ENCODE peak calls at places on chromosomes 13 and 19, in seven cellular contexts. G is neural crest cell; M is NCI-H2029; L is tibial nerve; T is left ventricle myocardium inferior; H is CD4-positive, CD25-positive, alpha-beta regulatory T cell; R is activated naive CD8-positive, alpha-beta T cell treated with anti-CD3 and anti-CD28 coated beads, Interleukin-2, amount 50 U/mL, for 24 hours. X is an unnamed sample.

GRCh38 chr13:40336228-40337221 is 329.9 kb downstream of the FOXO1 start:
- DNase-seq in H (no peak), R (no peak), T (no peak), M (peak), L (no peak), G (no peak), X (no peak)

GRCh38 chr13:100513987-100514670 is 74.5 kb downstream of the GGACT start:
- DNase-seq in R (no peak), H (no peak), T (no peak), G (no peak), L (no peak), M (peak), X (no peak)

GRCh38 chr13:113064534-113065405 is 40.8 kb upstream of the F7 start:
- DNase-seq in T (no peak), R (no peak), H (no peak), M (no peak), L (no peak), G (no peak), X (no peak)

GRCh38 chr13:27573265-27573664 is 47.1 kb downstream of the LNX2 start:
- DNase-seq in H (no peak), T (no peak), R (no peak), M (no peak), G (no peak), L (no peak), X (no peak)

GRCh38 chr13:25632166-25632888 is 260.6 kb downstream of the ATP8A2 start:
- DNase-seq in R (no peak), T (no peak), M (no peak), H (no peak), L (no peak), G (no peak), X (peak)

GRCh38 chr19:54478677-54479266 is 5.7 kb upstream of the CDC42EP5 start:
- DNase-seq in R (no peak), L (no peak), M (peak), G (peak), H (no peak), T (no peak), X (peak)

GRCh38 chr13:109654341-109655205 is 131.8 kb downstream of the IRS2 start:
- DNase-seq in G (no peak), T (no peak), R (no peak), M (no peak), H (no peak), L (peak), X (no peak)

GRCh38 chr19:6678690-6679109 is 8.7 kb upstream of the TNFSF14 start:
- DNase-seq in L (no peak), M (no peak), H (no peak), T (no peak), G (no peak), R (peak), X (no peak)

GRCh38 chr13:76887070-76887563 is 912 bp upstream of the KCTD12 start:
- DNase-seq in L (no peak), H (no peak), T (peak), R (no peak), M (no peak), G (peak), X (no peak)

GRCh38 chr19:49056101-49056901 is 1.2 kb downstream of the CGB7 start:
- DNase-seq in H (peak), R (peak), L (peak), T (peak), M (no peak), G (peak), X (no peak)

GRCh38 chr19:35365303-35365702 is 5.6 kb upstream of the GPR42 start:
- DNase-seq in M (no peak), R (no peak), G (no peak), H (no peak), L (no peak), T (no peak), X (no peak)

GRCh38 chr19:590396-590745 is 690 bp downstream of the HCN2 start:
- DNase-seq in G (no peak), H (no peak), M (no peak), T (no peak), R (no peak), L (no peak), X (no peak)

GRCh38 chr19:3061214-3062161 is 807 bp downstream of the TLE5 start:
- DNase-seq in R (peak), T (peak), H (peak), L (no peak), M (no peak), G (no peak), X (no peak)

GRCh38 chr19:621819-622218 is 11.5 kb downstream of the POLRMT start:
- DNase-seq in H (no peak), T (no peak), L (no peak), R (no peak), G (no peak), M (no peak), X (no peak)

GRCh38 chr13:71860547-71861131 is 6.4 kb downstream of the DACH1 start:
- DNase-seq in G (no peak), R (no peak), M (no peak), T (no peak), H (no peak), L (no peak), X (no peak)

GRCh38 chr19:14433454-14434156 is 499 bp downstream of the PKN1 start:
- DNase-seq in T (no peak), G (no peak), L (no peak), H (peak), M (peak), R (peak), X (no peak)

GRCh38 chr19:52690395-52691214 is 44.2 kb downstream of the ZNF611 start:
- DNase-seq in G (peak), M (peak), H (peak), L (peak), R (peak), T (peak), X (peak)

GRCh38 chr13:39037410-39037879 is 444 bp downstream of the PROSER1 start:
- DNase-seq in G (no peak), T (no peak), R (no peak), L (no peak), M (peak), H (no peak), X (no peak)

GRCh38 chr19:49533551-49534488 is 6.0 kb downstream of the RCN3 start:
- DNase-seq in L (peak), M (peak), R (peak), G (peak), T (peak), H (peak), X (no peak)

GRCh38 chr13:23608704-23609413 is 38.6 kb downstream of the TNFRSF19 start:
- DNase-seq in G (no peak), R (no peak), L (peak), H (no peak), M (no peak), T (peak), X (no peak)

GRCh38 chr13:88937381-88937780 is 1266.2 kb downstream of the SLITRK5 start:
- DNase-seq in G (no peak), L (no peak), T (no peak), R (no peak), M (no peak), H (no peak), X (no peak)

GRCh38 chr19:11414544-11414943 is 4.6 kb downstream of the RGL3 start:
- DNase-seq in G (no peak), M (no peak), T (no peak), L (no peak), H (no peak), R (no peak), X (no peak)

GRCh38 chr13:21164631-21165030 is 11.7 kb downstream of the SKA3 start:
- DNase-seq in H (no peak), T (no peak), G (no peak), M (no peak), R (no peak), L (no peak), X (no peak)

GRCh38 chr19:46620267-46620666 is 4.6 kb downstream of the PTGIR start:
- DNase-seq in G (no peak), R (no peak), L (no peak), M (no peak), H (no peak), T (no peak), X (no peak)

GRCh38 chr13:112159575-112160547 is 92.9 kb downstream of the SOX1 start:
- DNase-seq in H (no peak), T (no peak), M (no peak), L (no peak), G (peak), R (no peak), X (peak)

GRCh38 chr13:76884571-76885202 is 1.5 kb downstream of the KCTD12 start:
- DNase-seq in M (no peak), T (no peak), R (no peak), L (peak), H (no peak), G (no peak), X (no peak)

GRCh38 chr13:73803997-73804396 is 330.2 kb downstream of the KLF12 start:
- DNase-seq in G (no peak), L (no peak), T (no peak), R (no peak), H (no peak), M (no peak), X (no peak)

GRCh38 chr19:8306235-8307054 is 1.7 kb downstream of the CD320 start:
- DNase-seq in M (no peak), T (no peak), L (peak), R (peak), G (peak), H (peak), X (no peak)

GRCh38 chr13:48818495-48818961 is 157.2 kb upstream of the FNDC3A start:
- DNase-seq in G (no peak), R (no peak), T (no peak), L (no peak), M (no peak), H (no peak), X (no peak)

GRCh38 chr13:26964278-26965057 is 203.9 kb upstream of the GPR12 start:
- DNase-seq in M (peak), H (no peak), G (no peak), R (no peak), T (no peak), L (no peak), X (no peak)

GRCh38 chr19:38917921-38918491 is 6.0 kb upstream of the CCER2 start:
- DNase-seq in R (no peak), L (no peak), T (no peak), G (no peak), H (no peak), M (no peak), X (no peak)

GRCh38 chr13:110340812-110341444 is 33.8 kb downstream of the COL4A2 start:
- DNase-seq in H (peak), T (peak), G (no peak), M (no peak), R (peak), L (peak), X (no peak)

GRCh38 chr19:31049431-31049830 is 299.8 kb downstream of the TSHZ3 start:
- DNase-seq in H (no peak), T (no peak), M (no peak), R (no peak), L (no peak), G (no peak), X (no peak)

GRCh38 chr13:84137292-84137691 is 255.0 kb upstream of the SLITRK1 start:
- DNase-seq in G (no peak), H (peak), R (peak), T (no peak), M (no peak), L (no peak), X (no peak)

GRCh38 chr19:30927705-30928104 is 421.5 kb downstream of the TSHZ3 start:
- DNase-seq in G (no peak), L (no peak), M (no peak), T (no peak), H (no peak), R (no peak), X (no peak)

GRCh38 chr19:7679017-7679720 is 1.5 kb upstream of the TRAPPC5 start:
- DNase-seq in H (peak), L (no peak), G (no peak), T (no peak), M (no peak), R (peak), X (no peak)

GRCh38 chr13:48496796-48497195 is 36.1 kb downstream of the RCBTB2 start:
- DNase-seq in H (no peak), M (no peak), L (no peak), R (no peak), G (no peak), T (no peak), X (no peak)

X was measured in iPS DF 19.7.